ENCODE peak calls at places on chromosomes 13 and 19, in ten cellular contexts. J, N, D, Y, W, H, L, G, O and S are unnamed samples.

GRCh38 chr13:113291997-113292862 is 4.8 kb upstream of the LAMP1 start:
- DNase-seq in L (no peak), Y (no peak), D (no peak), G (peak; percentile 81), H (peak; percentile 34), J (peak; percentile 86), N (no peak), W (no peak), O (no peak), S (no peak)

GRCh38 chr19:16605552-16605951 is 22.5 kb downstream of the MED26 start:
- DNase-seq in L (no peak), N (no peak), W (no peak), Y (no peak), J (no peak), O (no peak), G (no peak), D (no peak), H (no peak), S (no peak)

GRCh38 chr13:101325423-101325822 is 90.9 kb downstream of the NALCN start:
- DNase-seq in G (no peak), H (no peak), D (no peak), O (no peak), Y (no peak), L (no peak), W (no peak), N (no peak), J (no peak), S (no peak)

GRCh38 chr13:40940841-40941240 is 78.3 kb downstream of the ELF1 start:
- DNase-seq in N (no peak), H (no peak), G (no peak), D (no peak), Y (no peak), L (no peak), J (no peak), O (no peak), W (no peak), S (no peak)

GRCh38 chr19:35008891-35009341 is 8.8 kb downstream of the GRAMD1A start:
- DNase-seq in N (no peak), W (no peak), L (no peak), Y (peak; percentile 22), J (no peak), H (no peak), O (no peak), G (no peak), D (no peak), S (no peak)

GRCh38 chr19:574658-575526 is 2.5 kb downstream of the BSG start:
- DNase-seq in J (peak; percentile 80), Y (no peak), L (no peak), D (peak; percentile 69), H (peak; percentile 55), G (peak; percentile 56), O (peak; percentile 64), N (no peak), W (no peak), S (no peak)

GRCh38 chr13:70849267-70849666 is 741.0 kb upstream of the KLHL1 start:
- DNase-seq in O (no peak), H (no peak), N (no peak), W (no peak), J (no peak), Y (no peak), L (no peak), G (no peak), D (no peak), S (no peak)

GRCh38 chr13:74145249-74145970 is 11.2 kb upstream of the KLF12 start:
- DNase-seq in J (no peak), N (no peak), G (no peak), W (no peak), H (peak; percentile 23), L (peak; percentile 67), Y (no peak), D (no peak), O (no peak), S (no peak)

DNA sequence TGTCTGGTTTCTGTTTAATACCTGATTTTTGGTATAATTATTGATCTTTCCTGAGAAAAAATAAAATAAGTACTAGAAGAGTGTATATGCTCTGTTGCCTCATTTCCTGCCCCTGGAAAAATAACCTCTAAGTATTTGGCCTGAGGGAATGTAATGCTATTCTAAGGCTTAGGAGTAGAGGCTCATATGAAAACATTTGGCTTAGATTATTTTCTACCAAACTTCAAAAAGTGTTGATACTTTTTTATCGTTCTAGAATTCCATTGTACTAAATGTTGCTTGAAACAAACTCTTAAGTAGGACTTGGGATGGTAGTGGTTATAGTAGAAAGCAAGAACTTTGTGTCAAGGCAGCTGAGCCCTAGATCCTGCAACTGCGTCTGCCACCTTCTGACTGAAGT is 57.8 kb downstream of the COG3 start:
- DNase-seq in H (no peak), G (no peak), Y (no peak), N (no peak), O (no peak), D (no peak), L (no peak), W (no peak), J (no peak), S (no peak)
- TF ChIP-seq CTCF in H (no peak), G (no peak), Y (no peak), N (no peak), O (no peak), D (no peak), L (no peak), W (no peak), J (no peak), S (no peak)

GRCh38 chr13:22253107-22253506 is 582.2 kb downstream of the FGF9 start:
- DNase-seq in D (no peak), H (no peak), L (no peak), N (no peak), Y (no peak), G (no peak), W (no peak), O (no peak), J (no peak), S (no peak)

GRCh38 chr13:22252281-22252830 is 581.5 kb downstream of the FGF9 start:
- DNase-seq in O (no peak), D (no peak), J (no peak), Y (no peak), H (no peak), G (no peak), N (no peak), W (no peak), L (no peak), S (peak; percentile 26)

DNA sequence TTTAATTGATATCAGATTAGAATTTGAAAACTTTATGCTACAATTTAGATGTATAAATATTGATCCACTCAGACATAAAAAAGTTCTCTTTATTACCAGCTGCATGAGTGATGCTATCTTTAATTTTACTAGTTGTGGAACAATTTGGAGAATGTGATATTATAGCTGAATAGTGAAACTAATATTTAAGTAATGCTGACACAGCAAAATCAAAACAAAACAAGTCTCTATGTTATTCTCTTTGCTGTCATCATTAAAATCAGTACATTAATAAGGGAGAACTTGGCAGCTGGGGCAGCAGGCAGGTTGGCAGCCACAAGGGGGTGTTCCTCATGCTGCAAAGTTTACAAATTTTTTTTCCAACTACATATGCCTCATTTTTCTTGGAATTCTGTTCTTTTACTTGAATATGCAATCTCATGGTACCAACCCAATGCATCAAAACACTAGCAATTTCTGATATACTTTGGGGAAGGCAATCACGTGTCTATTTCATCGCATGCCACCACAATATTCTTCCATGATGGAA is 585.3 kb downstream of the FGF9 start:
- DNase-seq in N (no peak), G (no peak), D (no peak), J (no peak), O (no peak), L (no peak), W (no peak), Y (no peak), H (no peak), S (no peak)
- TF ChIP-seq CTCF in N (no peak), G (no peak), D (no peak), J (no peak), O (no peak), L (no peak), W (no peak), Y (no peak), H (peak; percentile 14), S (no peak)

GRCh38 chr13:76762731-76763130 is 123.5 kb downstream of the KCTD12 start:
- DNase-seq in D (no peak), W (no peak), J (no peak), N (no peak), G (no peak), Y (no peak), L (no peak), O (no peak), H (no peak), S (no peak)

GRCh38 chr13:76758738-76759137 is 127.5 kb downstream of the KCTD12 start:
- DNase-seq in J (no peak), N (no peak), L (no peak), G (no peak), Y (no peak), O (no peak), D (no peak), H (no peak), W (no peak), S (no peak)

GRCh38 chr13:76758257-76758656 is 127.9 kb downstream of the KCTD12 start:
- DNase-seq in O (no peak), L (no peak), H (no peak), W (no peak), G (no peak), D (no peak), Y (no peak), J (no peak), N (no peak), S (no peak)

GRCh38 chr13:76764429-76764828 is 121.8 kb downstream of the KCTD12 start:
- DNase-seq in O (no peak), D (no peak), G (peak; percentile 86), N (no peak), W (no peak), Y (no peak), H (no peak), J (peak; percentile 21), L (no peak), S (no peak)

DNA sequence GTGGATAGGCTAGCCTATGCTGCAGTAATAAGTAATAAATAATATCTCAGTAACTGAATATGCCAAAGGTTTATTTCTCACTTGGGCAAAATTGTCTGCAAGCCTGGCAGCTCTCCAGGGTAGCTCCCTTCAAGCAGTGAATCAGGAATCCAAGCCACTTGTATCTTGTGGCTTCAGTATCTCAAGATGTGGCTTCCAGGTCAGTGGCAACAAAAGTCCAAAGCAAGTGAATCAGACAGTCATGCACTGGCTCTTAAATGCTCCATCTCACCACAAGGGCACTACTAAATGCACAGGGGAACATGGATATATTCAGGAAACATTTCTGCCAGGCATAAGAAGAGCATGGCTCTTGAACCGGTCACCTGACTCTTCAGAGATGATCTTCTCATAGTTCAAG is 126.3 kb downstream of the KCTD12 start:
- DNase-seq in D (no peak), J (no peak), Y (no peak), W (no peak), G (no peak), L (no peak), H (no peak), N (no peak), O (no peak), S (no peak)
- TF ChIP-seq CTCF in D (no peak), J (no peak), Y (no peak), W (no peak), G (no peak), L (no peak), H (no peak), N (no peak), O (no peak), S (no peak)

DNA sequence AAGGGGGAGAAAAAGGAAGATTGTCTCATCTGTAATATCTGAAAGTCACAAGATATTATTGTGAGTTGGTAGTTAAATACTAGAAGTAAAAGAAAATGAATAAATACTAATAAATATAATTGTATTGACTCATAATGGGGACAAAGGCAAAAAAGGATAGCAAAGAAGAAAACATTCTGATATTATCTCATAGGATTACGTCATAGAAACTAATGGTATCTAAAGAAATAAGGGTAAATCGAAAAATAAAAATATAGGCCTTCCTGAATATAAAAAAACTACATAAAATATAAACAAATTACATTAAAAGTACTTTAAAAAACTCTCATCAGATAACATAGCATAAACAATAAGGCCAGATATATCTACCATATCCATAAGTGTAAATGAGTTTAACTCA is 38.6 kb upstream of the TDRD3 start:
- DNase-seq in H (no peak), W (no peak), L (no peak), N (no peak), D (no peak), G (no peak), O (no peak), Y (no peak), J (no peak), S (no peak)
- TF ChIP-seq CTCF in H (no peak), W (no peak), L (no peak), N (no peak), D (no peak), G (no peak), O (no peak), Y (no peak), J (no peak), S (no peak)